ENCODE peak calls at places on chromosomes 7 and 10, in four cellular contexts. F is sigmoid colon, A is endothelial cell of umbilical vein, E is transverse colon. Q is an unnamed sample.

GRCh38 chr7:155811560-155811894 is 736 bp downstream of the SHH start:
- DNase-seq in F (no peak), A (no peak), E (peak), Q (no peak)

GRCh38 chr7:78434281-78434680 is 635.7 kb downstream of the PHTF2 start:
- DNase-seq in F (no peak), A (no peak), E (no peak), Q (no peak)

GRCh38 chr10:98135222-98135899 is 904 bp downstream of the R3HCC1L start:
- DNase-seq in F (no peak), A (peak), E (no peak), Q (no peak)

GRCh38 chr7:4856336-4857056 is 5.3 kb downstream of the PAPOLB start:
- DNase-seq in F (no peak), A (no peak), E (no peak), Q (no peak)

GRCh38 chr7:2821161-2821841 is 22.8 kb downstream of the GNA12 start:
- DNase-seq in F (peak), A (peak), E (no peak), Q (no peak)

GRCh38 chr7:69781412-69781846 is 183.2 kb downstream of the AUTS2 start:
- DNase-seq in F (peak), A (no peak), E (no peak), Q (no peak)

GRCh38 chr10:106189254-106189653 is 975.3 kb downstream of the SORCS1 start:
- DNase-seq in F (no peak), A (no peak), E (no peak), Q (no peak)

GRCh38 chr10:81873932-81874816 is 820 bp upstream of the NRG3 start:
- DNase-seq in F (peak), A (peak), E (no peak), Q (no peak)

GRCh38 chr7:141511370-141512335 is 39.6 kb upstream of the AGK start:
- DNase-seq in F (no peak), A (no peak), E (peak), Q (no peak)

GRCh38 chr7:106858618-106859532 is 6.2 kb upstream of the PIK3CG start:
- DNase-seq in F (no peak), A (peak), E (peak), Q (no peak)

GRCh38 chr10:24008164-24009066 is 200.5 kb upstream of the KIAA1217 start:
- DNase-seq in F (no peak), A (no peak), E (no peak), Q (no peak)

GRCh38 chr10:114550756-114551290 is 107.3 kb downstream of the ABLIM1 start:
- DNase-seq in F (no peak), A (no peak), E (no peak), Q (no peak)

GRCh38 chr7:118003438-118003837 is 130.2 kb upstream of the CTTNBP2 start:
- DNase-seq in F (no peak), A (no peak), E (no peak), Q (no peak)

GRCh38 chr10:98414932-98415709 is at the start of gene PYROXD2:
- DNase-seq in F (peak), A (peak), E (peak), Q (no peak)

GRCh38 chr7:42274052-42274451 is 37.0 kb upstream of the GLI3 start:
- DNase-seq in F (no peak), A (no peak), E (no peak), Q (no peak)

GRCh38 chr7:39838326-39838725 is 111.7 kb upstream of the CDK13 start:
- DNase-seq in F (peak), A (peak), E (peak), Q (no peak)

GRCh38 chr7:2209961-2210323 is 22.8 kb downstream of the MAD1L1 start:
- DNase-seq in F (no peak), A (no peak), E (no peak), Q (no peak)

GRCh38 chr7:105666324-105666723 is 85.0 kb upstream of the EFCAB10 start:
- DNase-seq in F (no peak), A (no peak), E (no peak), Q (no peak)

GRCh38 chr10:73838827-73839226 is 27.4 kb upstream of the NDST2 start:
- DNase-seq in F (no peak), A (no peak), E (no peak), Q (no peak)

GRCh38 chr7:128393526-128394330 is 16.1 kb downstream of the IMPDH1 start:
- DNase-seq in F (no peak), A (no peak), E (no peak), Q (no peak)

GRCh38 chr7:107939472-107940145 is 48.6 kb downstream of the DLD start:
- DNase-seq in F (peak), A (peak), E (no peak), Q (no peak)

GRCh38 chr7:47535704-47536628 is 45.9 kb downstream of the TNS3 start:
- DNase-seq in F (no peak), A (no peak), E (no peak), Q (no peak)

GRCh38 chr7:74405899-74406512 is 47.7 kb upstream of the GTF2IRD1 start:
- DNase-seq in F (peak), A (no peak), E (no peak), Q (no peak)

GRCh38 chr7:129095258-129095657 is 40.3 kb upstream of the TNPO3 start:
- DNase-seq in F (no peak), A (no peak), E (peak), Q (no peak)

GRCh38 chr10:113987805-113988204 is 55.9 kb upstream of the ADRB1 start:
- DNase-seq in F (no peak), A (no peak), E (no peak), Q (peak)

GRCh38 chr7:32937344-32938174 is 19.7 kb upstream of the FKBP9 start:
- DNase-seq in F (peak), A (peak), E (peak), Q (no peak)

DNA sequence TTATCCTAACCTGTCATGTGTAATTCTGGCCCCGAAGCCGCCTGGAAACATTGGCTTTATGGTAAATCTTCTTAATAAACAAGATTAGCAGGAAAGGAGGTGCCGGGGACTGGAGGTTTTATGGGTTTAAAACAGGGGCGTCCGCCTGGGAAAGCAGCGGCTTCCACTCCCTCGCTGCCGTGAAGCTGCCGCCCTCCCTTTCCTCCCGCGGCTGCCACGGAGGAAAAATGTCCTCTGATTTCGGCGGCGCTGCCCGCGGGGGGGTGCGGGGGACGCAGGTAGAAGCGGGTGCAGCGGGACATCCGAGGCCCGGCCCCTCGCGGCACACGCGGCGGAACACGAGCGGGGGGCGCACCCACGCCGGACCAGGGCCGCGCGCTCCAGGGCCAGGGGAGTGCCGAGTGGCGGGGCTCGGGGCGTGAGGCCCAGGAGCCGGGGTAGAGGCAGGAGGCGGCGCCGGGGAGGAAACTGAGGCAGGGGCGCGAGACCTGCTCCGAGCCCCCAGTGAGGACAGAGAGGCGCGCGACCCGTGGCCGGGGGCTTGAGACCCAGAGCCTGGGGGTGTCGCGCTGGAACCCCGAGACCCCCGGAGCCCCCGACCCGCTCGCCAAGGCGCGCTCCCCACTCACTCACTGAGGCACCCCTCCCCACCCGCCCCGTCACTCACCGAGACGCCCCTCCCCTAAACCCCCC is 978 bp downstream of the PTPRN2 start:
- DNase-seq in F (no peak), A (no peak), E (no peak), Q (no peak)
- TF ChIP-seq POLR2A in F (no peak), A (no peak), E (no peak), Q (no peak)

DNA sequence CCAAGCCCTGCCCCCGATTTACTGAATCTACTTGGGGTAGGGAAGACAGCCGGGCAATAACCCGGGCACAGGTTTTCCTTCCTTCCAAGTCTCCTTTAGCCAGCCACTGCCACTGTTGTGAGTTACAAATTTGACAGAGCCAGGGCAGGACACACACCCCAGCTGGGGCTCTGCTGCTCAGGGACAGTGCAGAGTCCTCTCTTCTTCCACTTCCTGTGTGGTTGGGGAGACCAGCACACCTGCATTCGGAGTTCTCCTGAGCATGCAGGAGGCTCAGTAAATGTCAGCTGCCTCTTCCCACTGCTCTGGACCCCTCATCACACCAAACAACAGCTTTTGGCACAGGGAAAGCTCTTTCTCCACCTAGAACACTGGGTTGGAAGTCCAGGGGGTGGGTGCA is 21.3 kb downstream of the CHST15 start:
- DNase-seq in F (no peak), A (no peak), E (peak), Q (no peak)
- H3K4me3 ChIP-seq in F (no peak), A (no peak), E (no peak), Q (no peak)

GRCh38 chr10:62813981-62814380 is 2.2 kb downstream of the EGR2 start:
- DNase-seq in F (no peak), A (no peak), E (no peak), Q (no peak)
- TF ChIP-seq POLR2AphosphoS5 in F (no peak), A (no peak), E (no peak), Q (no peak)

DNA sequence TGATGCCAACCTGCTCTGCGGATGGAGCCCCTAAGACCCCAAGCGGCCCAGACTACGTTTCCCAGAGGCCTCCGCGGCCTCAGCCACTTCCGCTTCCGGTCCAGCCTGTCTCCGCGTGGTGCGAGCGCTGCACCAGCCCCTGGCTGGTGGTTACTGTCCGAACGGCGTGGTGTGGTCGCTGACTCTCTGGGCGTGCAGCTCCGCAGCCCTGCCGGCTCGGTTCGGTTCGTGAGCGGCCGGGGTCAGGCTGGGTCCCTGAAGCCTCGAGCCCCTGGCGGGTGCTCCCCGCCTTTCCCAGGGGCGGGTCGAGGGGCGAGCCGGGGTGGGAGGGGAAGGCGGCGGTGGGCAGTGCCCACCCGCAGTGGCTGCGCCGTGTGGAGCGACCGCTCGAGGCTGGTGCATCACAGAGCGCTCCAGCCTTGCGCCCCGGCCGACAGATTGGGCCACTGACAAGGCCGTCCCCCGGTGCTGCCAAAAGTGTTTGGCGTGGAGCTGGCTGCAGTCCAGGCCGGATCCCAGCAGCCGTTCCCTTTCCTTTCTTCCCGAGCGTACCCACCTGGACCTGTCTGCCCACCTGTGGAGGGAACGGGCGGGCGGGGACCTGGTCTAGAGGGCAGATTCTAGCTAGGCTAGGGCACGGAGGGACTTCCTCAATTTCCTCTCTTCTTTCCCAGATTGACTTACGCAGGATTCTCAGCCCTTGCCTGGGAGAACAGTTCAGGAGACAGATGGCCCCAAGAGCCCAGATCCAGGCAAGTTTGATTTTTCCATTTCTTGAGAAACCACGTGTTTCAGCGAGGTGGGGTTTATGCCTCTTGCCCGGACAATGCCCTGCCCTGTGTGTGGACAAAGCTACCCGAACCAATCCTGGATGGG is at the start of gene ZNF485:
- DNase-seq in F (peak), A (peak), E (peak), Q (no peak)
- TF ChIP-seq POLR2A in F (no peak), A (peak), E (peak), Q (no peak)

GRCh38 chr10:7810443-7810842 is 7.9 kb upstream of the TAF3 start:
- DNase-seq in F (no peak), A (no peak), E (no peak), Q (no peak)
- H3K4me3 ChIP-seq in F (no peak), A (no peak), E (no peak), Q (no peak)

GRCh38 chr10:132630156-132630555 is 92.6 kb downstream of the INPP5A start:
- DNase-seq in F (peak), A (no peak), E (no peak), Q (no peak)

GRCh38 chr10:132626761-132627735 is 89.5 kb downstream of the INPP5A start:
- DNase-seq in F (peak), A (no peak), E (no peak), Q (no peak)

GRCh38 chr10:132626019-132626760 is 88.6 kb downstream of the INPP5A start:
- DNase-seq in F (peak), A (no peak), E (no peak), Q (no peak)

GRCh38 chr10:132628966-132629900 is 91.6 kb downstream of the INPP5A start:
- DNase-seq in F (peak), A (no peak), E (no peak), Q (no peak)

DNA sequence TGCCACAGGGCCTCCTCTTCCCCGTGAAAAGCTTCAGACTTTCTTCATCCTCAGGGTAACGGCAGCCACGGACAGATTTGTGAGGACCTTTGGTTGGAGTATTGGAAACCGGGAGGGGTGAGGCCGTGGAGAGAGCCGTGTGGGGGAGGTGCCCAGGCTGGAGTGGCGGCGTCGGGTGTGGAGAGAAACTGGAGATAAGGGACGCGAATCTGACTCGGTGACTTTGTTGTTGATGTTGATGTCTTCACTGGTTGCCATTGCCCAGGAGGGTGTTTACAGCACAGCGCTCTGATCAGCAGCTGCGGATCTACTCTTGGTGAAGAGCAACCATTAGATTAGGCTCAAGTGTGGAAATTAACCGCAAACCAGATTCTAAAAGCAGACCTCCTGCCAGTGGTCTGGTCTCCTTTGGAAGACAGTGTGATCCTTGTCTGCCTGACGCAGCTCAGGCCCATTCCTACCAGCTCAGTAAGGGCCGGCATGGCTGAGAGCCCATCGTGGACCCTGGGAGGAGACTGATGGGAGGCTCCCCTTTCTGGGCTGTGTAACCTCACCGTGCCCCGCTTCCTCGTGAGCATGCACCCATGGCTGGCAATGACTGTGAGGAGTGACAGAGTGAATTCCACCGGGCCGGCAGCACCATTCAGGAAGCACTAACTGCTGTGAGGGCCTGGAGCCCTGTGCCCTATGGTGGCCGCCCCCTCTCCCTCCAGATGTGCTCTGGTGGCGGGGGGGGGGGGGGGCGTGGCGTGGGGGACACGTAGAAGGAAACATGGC is 90.3 kb downstream of the INPP5A start:
- DNase-seq in F (peak), A (peak), E (no peak), Q (no peak)
- TF ChIP-seq POLR2AphosphoS5 in F (peak), A (no peak), E (no peak), Q (peak)

GRCh38 chr7:110084177-110084807 is 1006.6 kb upstream of the LRRN3 start:
- DNase-seq in F (no peak), A (no peak), E (no peak), Q (no peak)
- TF ChIP-seq POLR2A in F (no peak), A (no peak), E (no peak), Q (no peak)

GRCh38 chr7:30485667-30486066 is 7.1 kb upstream of the NOD1 start:
- DNase-seq in F (no peak), A (no peak), E (no peak), Q (no peak)
- H3K4me3 ChIP-seq in F (no peak), A (no peak), E (no peak), Q (no peak)

DNA sequence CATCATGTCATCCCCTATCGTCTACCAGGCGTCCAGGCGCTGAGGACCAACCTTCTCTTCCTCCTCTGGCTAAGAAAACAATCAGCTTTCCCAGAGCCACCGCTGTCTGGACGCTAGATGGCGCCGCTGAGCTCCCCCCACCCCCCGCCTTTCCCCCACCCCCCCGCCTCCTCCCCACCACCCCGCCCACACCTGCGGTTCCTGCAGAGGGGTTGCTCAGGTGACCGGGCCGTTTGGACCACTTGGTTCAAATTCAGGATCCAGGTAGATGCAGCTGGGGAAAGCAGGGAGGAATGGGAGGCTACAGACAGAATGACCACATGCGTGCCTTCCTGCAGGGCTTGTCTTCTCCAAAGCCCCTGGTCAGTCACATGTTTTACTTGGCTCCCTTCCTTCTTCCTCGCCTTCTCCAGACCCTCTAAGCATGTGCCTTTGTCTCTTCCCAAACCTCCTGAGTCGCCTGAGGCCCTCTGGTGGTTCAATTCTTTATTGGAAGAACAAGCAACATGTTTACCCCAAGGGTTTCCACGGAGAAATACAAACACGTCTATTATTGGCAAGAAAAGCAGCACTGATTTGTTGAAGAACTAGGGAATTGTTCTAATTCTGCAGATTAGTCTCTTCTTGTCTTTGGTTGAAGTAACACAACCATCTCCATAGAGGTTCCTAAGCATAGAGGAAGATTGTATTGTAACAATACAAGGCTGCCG is 24.7 kb downstream of the AOC1 start:
- DNase-seq in F (peak), A (peak), E (peak), Q (no peak)
- TF ChIP-seq POLR2AphosphoS5 in F (no peak), A (no peak), E (peak), Q (no peak)

GRCh38 chr10:35569111-35569707 is 35.9 kb upstream of the GJD4 start:
- DNase-seq in F (no peak), A (no peak), E (no peak), Q (no peak)
- TF ChIP-seq POLR2A in F (no peak), A (no peak), E (no peak), Q (no peak)